ENCODE peak calls at places on chromosomes 11 and 22, in ten cellular contexts. One of them, this sample, is unnamed.

GRCh38 chr11:126900349-126900748 is 100.2 kb downstream of the KIRREL3 start:
- DNase-seq in astrocyte: no peak
- DNase-seq in ELF-1: no peak
- DNase-seq in lung: no peak
- DNase-seq in Jurkat, Clone E6-1: no peak
- DNase-seq in MM.1S: no peak
- DNase-seq in activated T-cell treated with anti-CD3 and anti-CD28 coated beads, Interleukin-2, amount 50 U/mL, for 4 hours: no peak
- DNase-seq in activated CD4-positive, alpha-beta memory T cell treated with anti-CD3 and anti-CD28 coated beads for 36 hours: no peak
- DNase-seq in HFF-Myc: no peak
- DNase-seq in posterior cingulate gyrus: no peak
- DNase-seq in this sample: no peak

GRCh38 chr11:112523477-112523876 is 262.8 kb upstream of the PLET1 start:
- DNase-seq in astrocyte: no peak
- DNase-seq in ELF-1: peak
- DNase-seq in lung: no peak
- DNase-seq in Jurkat, Clone E6-1: no peak
- DNase-seq in MM.1S: no peak
- DNase-seq in activated T-cell treated with anti-CD3 and anti-CD28 coated beads, Interleukin-2, amount 50 U/mL, for 4 hours: no peak
- DNase-seq in activated CD4-positive, alpha-beta memory T cell treated with anti-CD3 and anti-CD28 coated beads for 36 hours: no peak
- DNase-seq in HFF-Myc: no peak
- DNase-seq in posterior cingulate gyrus: peak
- DNase-seq in this sample: no peak

GRCh38 chr11:34890812-34891211 is 25.4 kb downstream of the APIP start:
- DNase-seq in astrocyte: peak
- DNase-seq in ELF-1: no peak
- DNase-seq in lung: no peak
- DNase-seq in Jurkat, Clone E6-1: peak
- DNase-seq in MM.1S: peak
- DNase-seq in activated T-cell treated with anti-CD3 and anti-CD28 coated beads, Interleukin-2, amount 50 U/mL, for 4 hours: no peak
- DNase-seq in activated CD4-positive, alpha-beta memory T cell treated with anti-CD3 and anti-CD28 coated beads for 36 hours: no peak
- DNase-seq in HFF-Myc: peak
- DNase-seq in posterior cingulate gyrus: no peak
- DNase-seq in this sample: no peak

GRCh38 chr11:77179048-77179447 is 51.0 kb downstream of the MYO7A start:
- DNase-seq in astrocyte: no peak
- DNase-seq in ELF-1: no peak
- DNase-seq in lung: no peak
- DNase-seq in Jurkat, Clone E6-1: no peak
- DNase-seq in MM.1S: no peak
- DNase-seq in activated T-cell treated with anti-CD3 and anti-CD28 coated beads, Interleukin-2, amount 50 U/mL, for 4 hours: no peak
- DNase-seq in activated CD4-positive, alpha-beta memory T cell treated with anti-CD3 and anti-CD28 coated beads for 36 hours: no peak
- DNase-seq in HFF-Myc: no peak
- DNase-seq in posterior cingulate gyrus: no peak
- DNase-seq in this sample: no peak

GRCh38 chr22:29859976-29860766 is 22.1 kb upstream of the ASCC2 start:
- DNase-seq in astrocyte: no peak
- DNase-seq in ELF-1: no peak
- DNase-seq in lung: no peak
- DNase-seq in Jurkat, Clone E6-1: no peak
- DNase-seq in MM.1S: no peak
- DNase-seq in activated T-cell treated with anti-CD3 and anti-CD28 coated beads, Interleukin-2, amount 50 U/mL, for 4 hours: no peak
- DNase-seq in activated CD4-positive, alpha-beta memory T cell treated with anti-CD3 and anti-CD28 coated beads for 36 hours: no peak
- DNase-seq in HFF-Myc: no peak
- DNase-seq in posterior cingulate gyrus: no peak
- DNase-seq in this sample: no peak

GRCh38 chr11:106644824-106645223 is 373.5 kb downstream of the GUCY1A2 start:
- DNase-seq in astrocyte: peak
- DNase-seq in ELF-1: no peak
- DNase-seq in lung: no peak
- DNase-seq in Jurkat, Clone E6-1: no peak
- DNase-seq in MM.1S: peak
- DNase-seq in activated T-cell treated with anti-CD3 and anti-CD28 coated beads, Interleukin-2, amount 50 U/mL, for 4 hours: no peak
- DNase-seq in activated CD4-positive, alpha-beta memory T cell treated with anti-CD3 and anti-CD28 coated beads for 36 hours: no peak
- DNase-seq in HFF-Myc: no peak
- DNase-seq in posterior cingulate gyrus: no peak
- DNase-seq in this sample: no peak

GRCh38 chr11:117641008-117641915 is 155.8 kb downstream of the DSCAML1 start:
- DNase-seq in astrocyte: no peak
- DNase-seq in ELF-1: no peak
- DNase-seq in lung: no peak
- DNase-seq in Jurkat, Clone E6-1: no peak
- DNase-seq in MM.1S: no peak
- DNase-seq in activated T-cell treated with anti-CD3 and anti-CD28 coated beads, Interleukin-2, amount 50 U/mL, for 4 hours: no peak
- DNase-seq in activated CD4-positive, alpha-beta memory T cell treated with anti-CD3 and anti-CD28 coated beads for 36 hours: no peak
- DNase-seq in HFF-Myc: no peak
- DNase-seq in posterior cingulate gyrus: peak
- DNase-seq in this sample: no peak

GRCh38 chr11:20259506-20259905 is 99.2 kb upstream of the DBX1 start:
- DNase-seq in astrocyte: peak
- DNase-seq in ELF-1: no peak
- DNase-seq in lung: no peak
- DNase-seq in Jurkat, Clone E6-1: no peak
- DNase-seq in MM.1S: no peak
- DNase-seq in activated T-cell treated with anti-CD3 and anti-CD28 coated beads, Interleukin-2, amount 50 U/mL, for 4 hours: no peak
- DNase-seq in activated CD4-positive, alpha-beta memory T cell treated with anti-CD3 and anti-CD28 coated beads for 36 hours: no peak
- DNase-seq in HFF-Myc: peak
- DNase-seq in posterior cingulate gyrus: no peak
- DNase-seq in this sample: no peak

GRCh38 chr11:69240332-69241074 is 53.5 kb upstream of the MYEOV start:
- DNase-seq in astrocyte: no peak
- DNase-seq in ELF-1: peak
- DNase-seq in lung: no peak
- DNase-seq in Jurkat, Clone E6-1: peak
- DNase-seq in MM.1S: no peak
- DNase-seq in activated T-cell treated with anti-CD3 and anti-CD28 coated beads, Interleukin-2, amount 50 U/mL, for 4 hours: no peak
- DNase-seq in activated CD4-positive, alpha-beta memory T cell treated with anti-CD3 and anti-CD28 coated beads for 36 hours: peak
- DNase-seq in HFF-Myc: no peak
- DNase-seq in posterior cingulate gyrus: no peak
- DNase-seq in this sample: no peak

GRCh38 chr22:27128461-27129080 is 471.2 kb downstream of the MIAT start:
- DNase-seq in astrocyte: no peak
- DNase-seq in ELF-1: no peak
- DNase-seq in lung: no peak
- DNase-seq in Jurkat, Clone E6-1: no peak
- DNase-seq in MM.1S: no peak
- DNase-seq in activated T-cell treated with anti-CD3 and anti-CD28 coated beads, Interleukin-2, amount 50 U/mL, for 4 hours: no peak
- DNase-seq in activated CD4-positive, alpha-beta memory T cell treated with anti-CD3 and anti-CD28 coated beads for 36 hours: no peak
- DNase-seq in HFF-Myc: no peak
- DNase-seq in posterior cingulate gyrus: peak
- DNase-seq in this sample: no peak

GRCh38 chr22:23305922-23306374 is 125.6 kb downstream of the BCR start:
- DNase-seq in astrocyte: peak
- DNase-seq in ELF-1: no peak
- DNase-seq in lung: peak
- DNase-seq in Jurkat, Clone E6-1: no peak
- DNase-seq in MM.1S: no peak
- DNase-seq in activated T-cell treated with anti-CD3 and anti-CD28 coated beads, Interleukin-2, amount 50 U/mL, for 4 hours: no peak
- DNase-seq in activated CD4-positive, alpha-beta memory T cell treated with anti-CD3 and anti-CD28 coated beads for 36 hours: no peak
- DNase-seq in HFF-Myc: peak
- DNase-seq in posterior cingulate gyrus: peak
- DNase-seq in this sample: no peak

This sample was measured in T-helper 9 cell.